ENCODE peak calls at places on chromosomes 12 and 14, in seven cellular contexts. P is endothelial cell of umbilical vein, G is AG04449, U is IMR-90, H is Caco-2, J is fibroblast of lung, C is astrocyte of the spinal cord. W is an unnamed sample.

GRCh38 chr14:60965402-60965801 is 15.5 kb downstream of the TRMT5 start:
- DNase-seq in U (peak; percentile 92), P (peak; percentile 81), C (peak; percentile 86), H (no peak), J (peak; percentile 94), G (peak; percentile 61), W (peak; percentile 65)

GRCh38 chr12:67034110-67034879 is 234.9 kb upstream of the CAND1 start:
- DNase-seq in H (no peak), P (no peak), U (peak; percentile 2), G (no peak), C (peak; percentile 29), J (no peak), W (no peak)

GRCh38 chr14:43937001-43937400 is 570.1 kb downstream of the FSCB start:
- DNase-seq in U (no peak), C (no peak), P (no peak), G (no peak), J (no peak), H (no peak), W (no peak)

GRCh38 chr14:23639891-23640523 is 3.8 kb downstream of the DHRS2 start:
- DNase-seq in H (no peak), C (no peak), G (no peak), J (no peak), U (no peak), P (no peak), W (peak; percentile 15)

GRCh38 chr14:73861060-73861459 is 9.4 kb downstream of the PTGR2 start:
- DNase-seq in H (no peak), C (no peak), G (no peak), P (no peak), J (no peak), U (no peak), W (no peak)

GRCh38 chr12:44184499-44185206 is 348.8 kb downstream of the TMEM117 start:
- DNase-seq in C (no peak), U (no peak), J (no peak), H (no peak), P (no peak), G (no peak), W (no peak)

GRCh38 chr12:112198120-112198733 is 72.9 kb downstream of the TRAFD1 start:
- DNase-seq in G (no peak), H (peak; percentile 75), J (peak; percentile 61), P (peak; percentile 59), U (peak; percentile 51), C (peak; percentile 62), W (peak; percentile 43)

GRCh38 chr12:2286461-2287131 is 233.8 kb downstream of the CACNA1C start:
- DNase-seq in J (no peak), G (peak; percentile 55), U (no peak), C (no peak), H (peak; percentile 45), P (no peak), W (peak; percentile 95)

GRCh38 chr12:12812163-12812562 is 983 bp upstream of the DDX47 start:
- DNase-seq in U (no peak), G (no peak), P (no peak), H (no peak), J (no peak), C (no peak), W (no peak)

GRCh38 chr14:54637829-54638446 is 71.0 kb downstream of the SAMD4A start:
- DNase-seq in J (peak; percentile 59), P (peak; percentile 89), U (peak; percentile 92), C (peak; percentile 51), H (no peak), G (no peak), W (peak; percentile 49)

GRCh38 chr14:100907240-100907639 is 3.7 kb upstream of the RTL1 start:
- DNase-seq in P (no peak), G (no peak), H (no peak), J (no peak), U (no peak), C (no peak), W (no peak)

GRCh38 chr12:106321139-106321850 is 18.8 kb downstream of the TCP11L2 start:
- DNase-seq in H (no peak), G (no peak), U (no peak), J (no peak), C (no peak), P (no peak), W (no peak)

GRCh38 chr14:22084393-22085281 is 411.0 kb upstream of the OR4E1 start:
- DNase-seq in U (peak; percentile 62), P (peak; percentile 67), C (peak; percentile 69), G (peak; percentile 4), H (no peak), J (peak; percentile 69), W (peak; percentile 53)

GRCh38 chr14:104297721-104298401 is 159.5 kb downstream of the KIF26A start:
- DNase-seq in U (no peak), C (no peak), G (no peak), J (no peak), P (no peak), H (no peak), W (no peak)

GRCh38 chr12:65518771-65519170 is 240.3 kb downstream of the MSRB3 start:
- DNase-seq in P (no peak), G (no peak), U (no peak), J (no peak), H (no peak), C (peak; percentile 63), W (peak; percentile 62)

GRCh38 chr12:99619389-99620158 is 28.0 kb upstream of the GARIN6 start:
- DNase-seq in J (peak; percentile 39), H (no peak), P (no peak), C (peak; percentile 40), U (peak; percentile 4), G (no peak), W (peak; percentile 36)

GRCh38 chr12:92445253-92446081 is 257.3 kb upstream of the PLEKHG7 start:
- DNase-seq in G (no peak), C (peak; percentile 29), J (no peak), H (no peak), P (no peak), U (no peak), W (no peak)

GRCh38 chr12:58009355-58009754 is 68.0 kb downstream of the ATP23 start:
- DNase-seq in C (no peak), P (no peak), U (no peak), H (no peak), J (no peak), G (no peak), W (peak; percentile 42)

GRCh38 chr12:29738416-29738815 is 45.3 kb downstream of the TMTC1 start:
- DNase-seq in J (no peak), G (no peak), U (no peak), P (no peak), C (no peak), H (no peak), W (no peak)

GRCh38 chr14:77258566-77258965 is 12.4 kb downstream of the NGB start:
- DNase-seq in G (no peak), H (no peak), J (no peak), C (no peak), P (no peak), U (no peak), W (no peak)

GRCh38 chr12:27333311-27334009 is 824 bp downstream of the BMAL2 start:
- DNase-seq in C (no peak), P (peak; percentile 30), H (peak; percentile 47), J (no peak), G (no peak), U (no peak), W (no peak)

GRCh38 chr14:89302396-89302950 is 114.6 kb downstream of the FOXN3 start:
- DNase-seq in P (peak; percentile 31), J (no peak), C (no peak), U (no peak), G (no peak), H (no peak), W (no peak)

GRCh38 chr14:96575233-96575632 is 73.1 kb downstream of the PAPOLA start:
- DNase-seq in P (no peak), G (no peak), U (no peak), H (no peak), C (no peak), J (no peak), W (no peak)

GRCh38 chr14:75978249-75978731 is 3.5 kb downstream of the TGFB3 start:
- DNase-seq in P (no peak), U (no peak), J (no peak), G (no peak), C (no peak), H (no peak), W (peak; percentile 23)

GRCh38 chr12:97875064-97875463 is 412.5 kb downstream of the RMST start:
- DNase-seq in U (no peak), P (no peak), C (no peak), J (no peak), H (peak; percentile 29), G (no peak), W (no peak)

GRCh38 chr12:130878193-130879185 is 6.6 kb downstream of the RAN start:
- DNase-seq in G (no peak), J (no peak), H (peak; percentile 55), P (no peak), U (no peak), C (no peak), W (no peak)

GRCh38 chr14:36221097-36221496 is 44.6 kb upstream of the PTCSC3 start:
- DNase-seq in U (no peak), P (no peak), J (no peak), G (no peak), H (no peak), C (no peak), W (no peak)

GRCh38 chr12:110015132-110015531 is 15.9 kb downstream of the ANKRD13A start:
- DNase-seq in H (no peak), J (no peak), P (peak; percentile 71), C (no peak), U (no peak), G (no peak), W (no peak)
- TF ChIP-seq CTCF in H (no peak), J (no peak), P (peak; percentile 23), C (no peak), U (no peak), G (no peak), W (no peak)

GRCh38 chr14:32049361-32050103 is 27.6 kb upstream of the ARHGAP5 start:
- DNase-seq in P (no peak), H (no peak), J (no peak), U (no peak), G (no peak), C (no peak), W (no peak)
- H3K4me3 ChIP-seq in P (no peak overlapping the region), H (no peak overlapping the region), J (no peak overlapping the region), U (no peak overlapping the region), G (no peak overlapping the region), C (no peak overlapping the region), W (no peak overlapping the region)

GRCh38 chr14:91912035-91912434 is 35.5 kb downstream of the FBLN5 start:
- DNase-seq in J (no peak), C (no peak), U (no peak), H (no peak), G (no peak), P (no peak), W (no peak)

GRCh38 chr14:91910201-91910600 is 37.3 kb downstream of the FBLN5 start:
- DNase-seq in G (no peak), U (no peak), H (no peak), J (no peak), C (no peak), P (no peak), W (no peak)

GRCh38 chr14:91906374-91906773 is 39.0 kb upstream of the TC2N start:
- DNase-seq in C (no peak), G (no peak), U (no peak), J (no peak), P (no peak), H (no peak), W (no peak)

GRCh38 chr14:91911474-91912032 is 35.9 kb downstream of the FBLN5 start:
- DNase-seq in C (peak; percentile 49), H (peak; percentile 45), P (peak; percentile 49), J (peak; percentile 64), G (no peak), U (peak; percentile 33), W (peak; percentile 39)
- TF ChIP-seq CTCF in C (peak; percentile 57), H (no peak), P (peak; percentile 62), J (peak; percentile 57), G (peak; percentile 31), U (peak; percentile 43), W (peak; percentile 49)

GRCh38 chr12:124639407-124639806 is 72.0 kb upstream of the NCOR2 start:
- DNase-seq in C (no peak), P (no peak), H (no peak), J (no peak), U (no peak), G (no peak), W (no peak)
- H3K4me3 ChIP-seq in C (no peak overlapping the region), P (no peak overlapping the region), H (no peak overlapping the region), J (no peak overlapping the region), U (no peak overlapping the region), G (no peak overlapping the region), W (no peak overlapping the region)